ENCODE peak calls at places on chromosomes 1 and 21, in eight cellular contexts. A, F, R, Q, Z, O, N and M are unnamed samples.

GRCh38 chr1:21378705-21379494 is 61.0 kb upstream of the NBPF3 start:
- DNase-seq in A (no peak), F (peak), R (no peak), Q (no peak), Z (no peak), O (no peak), N (no peak), M (peak)

GRCh38 chr1:43545686-43546387 is 15.2 kb downstream of the PTPRF start:
- DNase-seq in A (no peak), F (peak), R (no peak), Q (peak), Z (peak), O (peak), N (peak), M (peak)

GRCh38 chr1:184622136-184622823 is 132.4 kb downstream of the EDEM3 start:
- DNase-seq in A (no peak), F (peak), R (no peak), Q (no peak), Z (peak), O (peak), N (no peak), M (peak)

GRCh38 chr1:5596651-5597050 is 395.6 kb downstream of the NPHP4 start:
- DNase-seq in A (no peak), F (no peak), R (no peak), Q (no peak), Z (no peak), O (no peak), N (no peak), M (no peak)

GRCh38 chr1:43821471-43821870 is 112.1 kb upstream of the ARTN start:
- DNase-seq in A (no peak), F (peak), R (no peak), Q (no peak), Z (no peak), O (no peak), N (no peak), M (no peak)

GRCh38 chr21:32955307-32955937 is 70.3 kb upstream of the OLIG2 start:
- DNase-seq in A (no peak), F (no peak), R (no peak), Q (peak), Z (no peak), O (no peak), N (no peak), M (no peak)

GRCh38 chr1:48776400-48777218 is at the start of gene BEND5:
- DNase-seq in A (no peak), F (peak), R (no peak), Q (peak), Z (peak), O (peak), N (no peak), M (peak)

GRCh38 chr1:94382163-94382562 is 36.0 kb upstream of the ABCD3 start:
- DNase-seq in A (no peak), F (no peak), R (no peak), Q (no peak), Z (no peak), O (no peak), N (no peak), M (no peak)

GRCh38 chr1:216183007-216183406 is 240.2 kb downstream of the USH2A start:
- DNase-seq in A (no peak), F (peak), R (no peak), Q (peak), Z (peak), O (no peak), N (no peak), M (peak)

GRCh38 chr1:55010887-55011217 is 12.1 kb downstream of the BSND start:
- DNase-seq in A (no peak), F (no peak), R (no peak), Q (no peak), Z (no peak), O (no peak), N (no peak), M (no peak)
- TF ChIP-seq EZH2phosphoT487 in A (no peak), F (no peak), R (no peak), Q (no peak), Z (no peak), O (no peak), N (no peak), M (no peak)

GRCh38 chr1:51829058-51829457 is 49.5 kb downstream of the NRDC start:
- DNase-seq in A (no peak), F (peak), R (no peak), Q (no peak), Z (no peak), O (no peak), N (no peak), M (no peak)
- H3K27ac ChIP-seq in A (no peak), F (no peak), R (no peak), Q (no peak), Z (no peak), O (no peak), N (no peak), M (no peak)

DNA sequence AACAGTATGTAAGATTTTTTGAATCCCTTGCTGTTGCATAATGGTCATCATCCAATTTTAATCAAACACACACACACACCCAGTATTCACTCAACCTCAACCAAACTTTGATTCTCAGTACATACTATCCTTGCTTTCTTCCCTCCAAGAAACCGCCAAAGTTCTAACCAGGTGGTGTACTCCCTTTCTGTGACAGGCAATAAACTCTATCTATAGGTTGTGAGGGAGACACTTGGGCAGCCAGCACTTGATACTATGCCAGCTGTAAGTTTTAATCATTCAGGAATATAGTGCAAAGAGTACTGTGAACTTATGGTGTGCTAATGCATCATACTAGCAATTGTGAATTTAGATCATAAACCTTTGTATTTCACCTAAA is 121.9 kb downstream of the AKT3 start:
- DNase-seq in A (no peak), F (no peak), R (no peak), Q (no peak), Z (no peak), O (no peak), N (no peak), M (no peak)
- TF ChIP-seq EZH2phosphoT487 in A (no peak), F (no peak), R (no peak), Q (no peak), Z (no peak), O (no peak), N (no peak), M (no peak)

GRCh38 chr1:224492015-224492414 is 57.4 kb upstream of the WDR26 start:
- DNase-seq in A (no peak), F (no peak), R (no peak), Q (no peak), Z (no peak), O (no peak), N (peak), M (no peak)
- H3K27ac ChIP-seq in A (no peak), F (peak), R (no peak), Q (no peak), Z (no peak), O (no peak), N (no peak), M (no peak)

GRCh38 chr1:27356628-27357280 is 10.0 kb downstream of the MAP3K6 start:
- DNase-seq in A (no peak), F (no peak), R (peak), Q (peak), Z (no peak), O (peak), N (no peak), M (no peak)

GRCh38 chr1:27358928-27359313 is 7.8 kb downstream of the MAP3K6 start:
- DNase-seq in A (no peak), F (no peak), R (no peak), Q (no peak), Z (no peak), O (no peak), N (no peak), M (no peak)

GRCh38 chr1:27358038-27358927 is 8.5 kb downstream of the MAP3K6 start:
- DNase-seq in A (no peak), F (no peak), R (no peak), Q (no peak), Z (no peak), O (no peak), N (no peak), M (no peak)

GRCh38 chr1:27356277-27356627 is 10.5 kb downstream of the MAP3K6 start:
- DNase-seq in A (no peak), F (no peak), R (no peak), Q (no peak), Z (no peak), O (no peak), N (no peak), M (no peak)

GRCh38 chr1:27357281-27358037 is 9.3 kb downstream of the MAP3K6 start:
- DNase-seq in A (no peak), F (peak), R (peak), Q (peak), Z (peak), O (peak), N (peak), M (peak)
- TF ChIP-seq EZH2phosphoT487 in A (no peak), F (no peak), R (no peak), Q (peak), Z (no peak), O (no peak), N (no peak), M (no peak)